ENCODE peak calls at places on chromosomes 13 and 19, in nine cellular contexts. B is mesendoderm; L is OCI-LY7; H is pancreas; V is CD8-positive, alpha-beta memory T cell; O is A549; S is thoracic aorta; W is upper lobe of right lung; N is thyroid gland. U is an unnamed sample.

GRCh38 chr13:29129616-29130015 is 309.5 kb downstream of the MTUS2 start:
- DNase-seq in B (no peak), L (no peak), H (no peak), V (no peak), O (no peak), S (no peak), W (no peak), N (no peak), U (no peak)

GRCh38 chr19:18194554-18195238 is 1.7 kb downstream of the MPV17L2 start:
- DNase-seq in B (peak; percentile 61), L (peak; percentile 66), H (peak; percentile 48), V (no peak), O (no peak), S (no peak), W (peak; percentile 72), N (peak; percentile 16), U (no peak)

GRCh38 chr13:97339019-97339988 is 94.7 kb upstream of the RAP2A start:
- DNase-seq in B (no peak), L (no peak), H (no peak), V (no peak), O (peak; percentile 28), S (peak; percentile 38), W (no peak), N (no peak), U (no peak)

GRCh38 chr19:1751367-1752008 is 1.8 kb upstream of the ONECUT3 start:
- DNase-seq in B (no peak), L (no peak), H (no peak), V (no peak), O (no peak), S (no peak), W (no peak), N (no peak), U (no peak)

GRCh38 chr13:45364876-45365557 is 24.0 kb upstream of the TPT1 start:
- DNase-seq in B (no peak), L (no peak), H (no peak), V (no peak), O (no peak), S (no peak), W (no peak), N (no peak), U (no peak)

GRCh38 chr19:4742717-4743646 is 19.3 kb upstream of the DPP9 start:
- DNase-seq in B (peak; percentile 36), L (no peak), H (no peak), V (no peak), O (no peak), S (no peak), W (no peak), N (no peak), U (no peak)

GRCh38 chr19:13172335-13173128 is 22.3 kb downstream of the IER2 start:
- DNase-seq in B (no peak), L (no peak), H (peak; percentile 81), V (peak; percentile 74), O (peak; percentile 91), S (peak; percentile 89), W (peak; percentile 88), N (peak; percentile 97), U (peak; percentile 95)

GRCh38 chr19:13961826-13962737 is 9.8 kb downstream of the DCAF15 start:
- DNase-seq in B (peak; percentile 62), L (no peak), H (no peak), V (no peak), O (no peak), S (no peak), W (no peak), N (no peak), U (no peak)

GRCh38 chr19:40862785-40863184 is 12.5 kb upstream of the CYP2A6 start:
- DNase-seq in B (no peak), L (no peak), H (no peak), V (no peak), O (peak; percentile 56), S (no peak), W (no peak), N (no peak), U (no peak)

GRCh38 chr13:42651936-42652641 is 78.1 kb downstream of the TNFSF11 start:
- DNase-seq in B (no peak), L (no peak), H (no peak), V (no peak), O (no peak), S (no peak), W (no peak), N (no peak), U (no peak)

GRCh38 chr19:51142119-51142518 is at the start of gene SIGLEC7:
- DNase-seq in B (no peak), L (no peak), H (no peak), V (no peak), O (no peak), S (no peak), W (no peak), N (no peak), U (no peak)

GRCh38 chr13:110062777-110063442 is 244.0 kb downstream of the COL4A1 start:
- DNase-seq in B (no peak), L (no peak), H (no peak), V (no peak), O (no peak), S (no peak), W (no peak), N (no peak), U (no peak)

GRCh38 chr13:37303610-37304009 is 198.1 kb upstream of the CSNK1A1L start:
- DNase-seq in B (peak; percentile 14), L (no peak), H (no peak), V (no peak), O (no peak), S (no peak), W (no peak), N (no peak), U (no peak)

GRCh38 chr13:40233731-40234195 is 432.7 kb downstream of the FOXO1 start:
- DNase-seq in B (no peak), L (no peak), H (no peak), V (no peak), O (no peak), S (no peak), W (no peak), N (no peak), U (no peak)

GRCh38 chr13:40240293-40240692 is 426.1 kb downstream of the FOXO1 start:
- DNase-seq in B (no peak), L (no peak), H (no peak), V (no peak), O (no peak), S (no peak), W (no peak), N (no peak), U (no peak)

GRCh38 chr13:40235160-40235796 is 431.2 kb downstream of the FOXO1 start:
- DNase-seq in B (no peak), L (no peak), H (no peak), V (no peak), O (no peak), S (no peak), W (no peak), N (no peak), U (no peak)

GRCh38 chr13:40238761-40239160 is 427.7 kb downstream of the FOXO1 start:
- DNase-seq in B (no peak), L (no peak), H (no peak), V (no peak), O (no peak), S (no peak), W (no peak), N (no peak), U (no peak)

GRCh38 chr13:40236566-40237168 is 429.8 kb downstream of the FOXO1 start:
- DNase-seq in B (no peak), L (no peak), H (no peak), V (no peak), O (no peak), S (peak; percentile 53), W (no peak), N (peak; percentile 16), U (peak; percentile 67)
- H3K27ac ChIP-seq in B (no peak overlapping the region), L (no peak overlapping the region), H (no peak overlapping the region), V (no peak overlapping the region), O (peak overlapping the region; percentile 60), S (peak overlapping the region; percentile 91), W (peak overlapping the region; percentile 78), N (peak overlapping the region; percentile 67), U (peak overlapping the region; percentile 98)

DNA sequence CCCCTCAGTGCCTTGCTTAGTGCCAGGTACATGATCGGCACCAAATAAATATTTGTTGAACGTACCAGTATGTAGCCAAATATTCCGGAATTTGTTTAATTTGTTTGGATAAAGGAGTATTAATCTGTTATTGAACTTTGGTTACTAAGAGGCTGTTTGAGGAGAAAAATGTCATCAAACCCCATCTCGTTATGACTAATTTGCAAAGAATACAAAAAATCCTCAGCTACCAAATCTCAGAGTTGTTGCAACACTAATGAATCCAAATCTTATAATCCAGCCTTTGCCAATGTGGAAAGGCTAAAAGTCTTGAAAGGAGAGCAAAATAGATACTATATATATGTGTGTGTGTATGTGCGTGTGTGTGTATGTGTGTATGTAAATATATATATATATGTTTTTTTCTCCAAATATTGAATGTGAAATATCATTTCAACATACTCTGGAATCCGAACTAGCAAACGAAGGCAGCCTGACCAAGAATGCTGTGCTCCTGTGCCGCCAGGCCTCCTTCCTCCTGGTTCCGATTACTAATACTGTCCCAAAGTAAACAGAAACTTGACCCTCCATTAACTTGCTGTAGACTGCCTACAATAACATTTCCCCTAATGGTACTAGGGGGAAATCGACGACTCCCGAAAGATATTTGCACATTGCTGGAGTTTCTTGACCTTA is 79.6 kb downstream of the KLF5 start:
- DNase-seq in B (peak; percentile 25), L (no peak), H (no peak), V (no peak), O (peak; percentile 81), S (no peak), W (no peak), N (peak; percentile 41), U (no peak)
- H3K4me3 ChIP-seq in B (no peak overlapping the region), L (no peak overlapping the region), H (no peak overlapping the region), V (no peak overlapping the region), O (peak overlapping the region; percentile 17), S (no peak overlapping the region), W (no peak overlapping the region), N (no peak overlapping the region), U (no peak overlapping the region)

GRCh38 chr19:38318595-38319142 is 976 bp upstream of the KCNK6 start:
- DNase-seq in B (no peak), L (no peak), H (no peak), V (no peak), O (no peak), S (no peak), W (no peak), N (no peak), U (no peak)

GRCh38 chr19:38321646-38322323 is 2.1 kb downstream of the KCNK6 start:
- DNase-seq in B (no peak), L (no peak), H (peak; percentile 40), V (no peak), O (no peak), S (no peak), W (no peak), N (no peak), U (peak; percentile 79)

GRCh38 chr19:38323276-38323675 is 3.6 kb downstream of the KCNK6 start:
- DNase-seq in B (no peak), L (no peak), H (no peak), V (no peak), O (no peak), S (no peak), W (no peak), N (no peak), U (no peak)

GRCh38 chr19:38319421-38320258 is at the start of gene KCNK6:
- DNase-seq in B (peak; percentile 34), L (peak; percentile 44), H (peak; percentile 65), V (peak; percentile 50), O (no peak), S (no peak), W (peak; percentile 81), N (peak; percentile 16), U (no peak)

GRCh38 chr19:38320969-38321339 is 1.3 kb downstream of the KCNK6 start:
- DNase-seq in B (no peak), L (no peak), H (no peak), V (no peak), O (no peak), S (no peak), W (no peak), N (no peak), U (no peak)
- H3K27ac ChIP-seq in B (no peak overlapping the region), L (no peak overlapping the region), H (no peak overlapping the region), V (no peak overlapping the region), O (no peak overlapping the region), S (peak overlapping the region; percentile 95), W (peak overlapping the region; percentile 12), N (no peak overlapping the region), U (peak overlapping the region; percentile 91)

GRCh38 chr19:34996978-34997640 is 3.0 kb upstream of the GRAMD1A start:
- DNase-seq in B (no peak), L (peak; percentile 24), H (peak; percentile 4), V (no peak), O (no peak), S (no peak), W (no peak), N (no peak), U (no peak)
- H3K4me3 ChIP-seq in B (no peak overlapping the region), L (peak overlapping the region; percentile 26), H (no peak overlapping the region), V (peak overlapping the region; percentile 38), O (no peak overlapping the region), S (no peak overlapping the region), W (no peak overlapping the region), N (no peak overlapping the region), U (no peak overlapping the region)